ENCODE peak calls at places on chromosomes 3 and 15, in seven cellular contexts. U is SK-N-SH, L is K562, I is H1, B is GM12878, C is HepG2, F is GM12892. J is an unnamed sample.

GRCh38 chr15:95416576-95416975 is 913.9 kb upstream of the NR2F2 start:
- DNase-seq in U (no peak), L (no peak), I (no peak), B (no peak), C (no peak), F (no peak), J (no peak)

GRCh38 chr15:52787123-52787503 is 3.0 kb downstream of the ONECUT1 start:
- DNase-seq in U (no peak), L (no peak), I (peak), B (no peak), C (no peak), F (no peak), J (no peak)

GRCh38 chr3:124131158-124132115 is 139.5 kb upstream of the ROPN1 start:
- DNase-seq in U (no peak), L (no peak), I (no peak), B (no peak), C (no peak), F (no peak), J (no peak)

GRCh38 chr3:11907667-11908660 is 61.3 kb upstream of the TAMM41 start:
- DNase-seq in U (no peak), L (no peak), I (no peak), B (no peak), C (no peak), F (no peak), J (no peak)

GRCh38 chr3:98246142-98246541 is 17.9 kb upstream of the OR5H6 start:
- DNase-seq in U (no peak), L (no peak), I (no peak), B (no peak), C (no peak), F (no peak), J (no peak)

GRCh38 chr15:59456114-59456513 is 18.1 kb downstream of the FAM81A start:
- DNase-seq in U (no peak), L (no peak), I (no peak), B (no peak), C (no peak), F (no peak), J (no peak)

GRCh38 chr3:70989174-70989573 is 594.4 kb downstream of the FOXP1 start:
- DNase-seq in U (no peak), L (no peak), I (no peak), B (no peak), C (no peak), F (no peak), J (no peak)

GRCh38 chr3:170357920-170358854 is 672 bp downstream of the SKIL start:
- DNase-seq in U (peak), L (peak), I (peak), B (no peak), C (peak), F (peak), J (no peak)

GRCh38 chr3:112061152-112061551 is 25.0 kb upstream of the C3orf52 start:
- DNase-seq in U (no peak), L (no peak), I (no peak), B (no peak), C (no peak), F (no peak), J (no peak)

GRCh38 chr3:52146189-52146588 is 8.0 kb downstream of the POC1A start:
- DNase-seq in U (no peak), L (no peak), I (no peak), B (no peak), C (no peak), F (no peak), J (no peak)

GRCh38 chr3:48042071-48042760 is 26.0 kb upstream of the MAP4 start:
- DNase-seq in U (no peak), L (no peak), I (no peak), B (peak), C (no peak), F (no peak), J (no peak)

GRCh38 chr3:170699158-170700053 is 113.5 kb upstream of the SLC7A14 start:
- DNase-seq in U (no peak), L (peak), I (no peak), B (no peak), C (no peak), F (no peak), J (no peak)

GRCh38 chr3:124230432-124230831 is 238.5 kb upstream of the ROPN1 start:
- DNase-seq in U (no peak), L (no peak), I (no peak), B (no peak), C (no peak), F (no peak), J (no peak)

GRCh38 chr15:62090988-62091387 is 24.2 kb downstream of the C2CD4A start:
- DNase-seq in U (no peak), L (no peak), I (no peak), B (no peak), C (no peak), F (no peak), J (no peak)

GRCh38 chr15:40891810-40892448 is 2.3 kb upstream of the VPS18 start:
- DNase-seq in U (peak), L (peak), I (no peak), B (no peak), C (peak), F (no peak), J (no peak)

GRCh38 chr3:12472796-12473195 is 11.5 kb upstream of the TSEN2 start:
- DNase-seq in U (no peak), L (no peak), I (no peak), B (no peak), C (no peak), F (no peak), J (no peak)

GRCh38 chr3:179189764-179190163 is 41.6 kb downstream of the PIK3CA start:
- DNase-seq in U (no peak), L (no peak), I (no peak), B (no peak), C (no peak), F (no peak), J (no peak)

GRCh38 chr3:172520332-172520831 is 2.8 kb downstream of the TNFSF10 start:
- DNase-seq in U (no peak), L (no peak), I (no peak), B (peak), C (no peak), F (no peak), J (no peak)

GRCh38 chr3:187041362-187042061 is 97.8 kb downstream of the RPL39L start:
- DNase-seq in U (no peak), L (peak), I (no peak), B (no peak), C (peak), F (no peak), J (no peak)

GRCh38 chr3:24249523-24249922 is 245.1 kb downstream of the THRB start:
- DNase-seq in U (no peak), L (no peak), I (no peak), B (no peak), C (no peak), F (no peak), J (no peak)

GRCh38 chr15:66803182-66803729 is 101.2 kb downstream of the SMAD6 start:
- DNase-seq in U (peak), L (peak), I (peak), B (no peak), C (peak), F (no peak), J (no peak)

GRCh38 chr15:31080618-31081017 is 20.9 kb downstream of the TRPM1 start:
- DNase-seq in U (peak), L (peak), I (peak), B (no peak), C (no peak), F (no peak), J (no peak)

GRCh38 chr3:134600685-134601502 is 49.9 kb downstream of the KY start:
- DNase-seq in U (peak), L (peak), I (peak), B (no peak), C (peak), F (peak), J (peak)

GRCh38 chr15:36506733-36507356 is 72.6 kb upstream of the CDIN1 start:
- DNase-seq in U (no peak), L (no peak), I (no peak), B (no peak), C (peak), F (no peak), J (no peak)

GRCh38 chr3:58565621-58566397 is 11.4 kb downstream of the FAM107A start:
- DNase-seq in U (no peak), L (no peak), I (peak), B (no peak), C (no peak), F (no peak), J (no peak)

GRCh38 chr3:14630404-14631100 is 21.0 kb upstream of the CCDC174 start:
- DNase-seq in U (no peak), L (no peak), I (no peak), B (no peak), C (no peak), F (no peak), J (no peak)

GRCh38 chr15:55627730-55628368 is 39.7 kb upstream of the PYGO1 start:
- DNase-seq in U (no peak), L (peak), I (no peak), B (no peak), C (peak), F (no peak), J (no peak)

GRCh38 chr15:63870403-63871209 is 36.9 kb upstream of the HERC1 start:
- DNase-seq in U (no peak), L (peak), I (no peak), B (no peak), C (peak), F (no peak), J (no peak)

GRCh38 chr3:88195951-88196434 is 46.2 kb downstream of the C3orf38 start:
- DNase-seq in U (no peak), L (peak), I (no peak), B (no peak), C (no peak), F (no peak), J (no peak)

GRCh38 chr15:31108836-31109235 is 7.3 kb upstream of the TRPM1 start:
- DNase-seq in U (no peak), L (no peak), I (no peak), B (no peak), C (no peak), F (no peak), J (no peak)

DNA sequence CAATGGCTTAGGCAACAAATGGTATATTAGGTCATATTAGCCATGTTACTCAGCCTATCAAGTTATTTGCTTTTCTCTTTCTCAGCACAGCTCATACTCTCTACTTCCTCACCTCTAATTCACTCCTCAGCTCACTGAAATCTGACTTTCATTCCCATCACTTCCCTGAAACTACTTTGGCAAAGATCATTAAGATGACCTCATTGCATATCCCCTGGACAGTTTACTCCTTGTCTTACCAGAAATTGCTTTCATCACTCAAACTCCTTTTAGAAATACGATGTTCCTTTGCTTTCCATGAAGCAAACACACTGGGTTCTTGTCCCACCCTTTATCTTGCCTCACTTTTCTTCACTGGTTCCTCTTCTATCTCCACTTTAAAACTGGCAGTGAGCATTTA is 354.3 kb downstream of the TUSC7 start:
- DNase-seq in U (no peak), L (no peak), I (no peak), B (no peak), C (no peak), F (no peak), J (no peak)
- TF ChIP-seq POLR2AphosphoS5 in U (no peak), L (no peak), I (no peak), B (no peak), C (no peak), F (no peak), J (no peak)

DNA sequence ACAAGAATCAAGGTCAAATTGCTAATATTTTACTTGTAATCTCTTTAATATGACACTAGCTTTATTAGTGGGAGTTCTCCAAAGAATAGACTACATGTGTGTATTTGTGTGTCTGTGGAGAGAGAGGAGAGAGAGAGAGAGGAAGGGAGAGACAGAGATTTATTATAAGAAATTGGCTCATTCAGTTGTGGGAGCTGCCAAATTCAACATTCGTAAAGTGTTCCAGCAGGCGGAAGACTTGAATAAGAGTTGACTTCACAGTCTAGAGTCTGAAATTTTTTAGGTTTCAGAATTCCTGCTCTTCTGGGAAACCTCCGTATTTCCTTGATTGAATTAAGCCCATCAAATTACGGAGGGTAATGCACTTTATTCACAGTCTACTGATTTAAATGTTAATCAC is 4.7 kb upstream of the CLDN1 start:
- DNase-seq in U (no peak), L (no peak), I (no peak), B (no peak), C (no peak), F (no peak), J (no peak)
- TF ChIP-seq TAF1 in U (no peak), L (no peak), I (no peak), B (no peak), C (no peak), F (no peak), J (no peak)

GRCh38 chr3:46746711-46747110 is 29.0 kb upstream of the PRSS50 start:
- DNase-seq in U (no peak), L (no peak), I (no peak), B (peak), C (no peak), F (no peak), J (no peak)
- TF ChIP-seq POLR2AphosphoS5 in U (no peak), L (no peak), I (no peak), B (no peak), C (no peak), F (no peak), J (no peak)

DNA sequence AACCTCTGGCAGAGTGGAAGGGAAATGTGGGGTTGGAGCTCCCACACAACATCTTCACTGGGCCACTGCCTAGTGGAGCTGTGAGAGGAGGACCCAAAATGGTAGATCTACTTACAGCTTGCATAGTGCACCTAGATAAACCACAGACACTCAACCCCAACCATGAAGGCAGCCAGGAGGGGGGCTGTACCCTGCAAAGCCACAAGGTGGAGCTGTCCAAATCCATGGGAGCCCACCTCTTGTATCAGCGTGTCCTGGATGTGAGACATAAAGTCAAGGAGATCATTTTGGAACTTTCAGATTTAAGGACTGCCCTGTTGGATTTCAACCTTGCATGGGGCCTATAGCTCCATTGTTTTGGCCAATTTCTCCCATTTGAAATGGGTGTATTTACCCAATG is 20.9 kb downstream of the TP63 start:
- DNase-seq in U (peak), L (peak), I (peak), B (no peak), C (peak), F (no peak), J (no peak)
- TF ChIP-seq TAF1 in U (no peak), L (no peak), I (no peak), B (no peak), C (no peak), F (no peak), J (no peak)

J was measured in GM12891.